ENCODE peak calls at places on chromosomes 11 and 22, in eight cellular contexts. H is astrocyte of the cerebellum, V is mammary epithelial cell, A is fibroblast of pulmonary artery, F is IMR-90, I is retinal pigment epithelial cell, Q is right lobe of liver, U is tibial nerve. K is an unnamed sample.
A peak's percentile ranks its signal among the peaks of the same experiment; 100 is the strongest.

GRCh38 chr22:20591660-20592310 is 84.4 kb downstream of the MED15 start:
- DNase-seq in H (no peak), I (no peak), U (no peak), A (no peak), Q (no peak), V (no peak), F (peak; percentile 13), K (no peak)

GRCh38 chr22:38415046-38415445 is 40.0 kb downstream of the KCNJ4 start:
- DNase-seq in F (no peak), H (no peak), A (no peak), Q (peak; percentile 28), U (no peak), I (no peak), V (no peak), K (no peak)

GRCh38 chr22:49954354-49954753 is 6.2 kb upstream of the PIM3 start:
- DNase-seq in Q (peak; percentile 89), A (no peak), H (no peak), U (no peak), I (no peak), V (no peak), F (no peak), K (no peak)

GRCh38 chr11:102223859-102224258 is 93.4 kb upstream of the BIRC3 start:
- DNase-seq in V (peak; percentile 97), F (peak; percentile 42), A (peak; percentile 58), H (no peak), U (no peak), I (peak; percentile 86), Q (no peak), K (no peak)

GRCh38 chr11:128302425-128303186 is 284.8 kb downstream of the ETS1 start:
- DNase-seq in Q (no peak), A (no peak), F (no peak), I (no peak), U (no peak), H (no peak), V (peak; percentile 51), K (no peak)

GRCh38 chr11:26696330-26696729 is 25.5 kb downstream of the SLC5A12 start:
- DNase-seq in F (no peak), H (no peak), V (no peak), U (no peak), I (no peak), A (no peak), Q (no peak), K (no peak)

GRCh38 chr22:46033256-46034200 is 56.6 kb upstream of the WNT7B start:
- DNase-seq in A (no peak), H (no peak), V (no peak), Q (no peak), U (no peak), I (no peak), F (peak; percentile 72), K (no peak)

GRCh38 chr11:129960216-129961214 is 42.1 kb downstream of the PRDM10 start:
- DNase-seq in Q (no peak), H (peak; percentile 78), F (peak; percentile 96), A (peak; percentile 78), I (peak; percentile 75), U (no peak), V (peak; percentile 84), K (no peak)

GRCh38 chr22:42934338-42934737 is 77.3 kb upstream of the ARFGAP3 start:
- DNase-seq in F (no peak), I (no peak), Q (no peak), V (no peak), U (no peak), H (no peak), A (no peak), K (no peak)

GRCh38 chr22:29205260-29205597 is 467 bp upstream of the EMID1 start:
- DNase-seq in I (no peak), A (no peak), V (no peak), F (no peak), H (no peak), U (no peak), Q (no peak), K (no peak)

GRCh38 chr11:61966673-61967176 is 709 bp downstream of the FTH1 start:
- DNase-seq in A (peak; percentile 52), I (no peak), Q (peak; percentile 56), U (no peak), V (peak; percentile 66), F (no peak), H (no peak), K (no peak)

GRCh38 chr11:71440021-71440755 is 8.0 kb downstream of the DHCR7 start:
- DNase-seq in Q (peak; percentile 15), F (no peak), I (no peak), V (no peak), A (no peak), U (no peak), H (no peak), K (no peak)

DNA sequence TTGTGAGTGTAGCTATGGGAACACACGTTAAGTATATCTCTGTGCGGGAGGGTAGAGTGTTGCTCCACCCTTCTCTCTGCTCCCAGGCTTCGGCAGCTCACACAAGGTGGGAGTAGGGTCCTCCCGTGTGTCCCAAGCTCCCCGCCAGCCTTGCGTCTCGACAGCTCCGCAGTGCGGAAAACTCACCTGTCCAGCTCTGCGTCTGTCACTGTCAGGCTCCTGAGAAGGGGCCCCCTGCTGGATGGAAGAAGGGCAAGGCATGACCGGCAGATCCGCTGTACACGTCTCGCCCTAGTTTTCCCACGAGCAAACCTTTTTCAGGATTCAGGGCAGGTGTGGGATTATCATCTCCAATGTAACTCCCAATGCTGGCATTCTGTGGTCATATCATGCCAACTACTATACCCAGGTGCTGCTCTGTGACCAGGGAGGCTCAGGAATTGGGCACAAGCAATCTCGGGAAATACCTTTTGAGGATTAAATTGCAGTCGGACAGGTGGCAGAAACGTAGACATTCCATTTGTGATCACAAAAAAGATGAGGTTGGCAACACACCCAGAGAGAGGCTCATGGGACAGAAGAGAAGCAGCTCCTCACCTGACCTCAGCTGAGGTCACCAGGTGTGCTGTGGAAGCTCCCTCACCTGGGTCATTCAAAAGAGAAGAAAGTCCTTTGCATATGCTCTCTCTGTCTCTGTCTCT is 314.0 kb upstream of the B3GAT1 start:
- DNase-seq in Q (no peak), I (no peak), A (no peak), V (no peak), F (no peak), U (no peak), H (no peak), K (no peak)
- TF ChIP-seq CTCF in Q (no peak), I (no peak), A (no peak), V (no peak), F (no peak), U (no peak), H (no peak), K (peak; percentile 26)

GRCh38 chr22:44180706-44181032 is at the start of gene PARVG:
- DNase-seq in I (no peak), F (no peak), Q (no peak), V (peak; percentile 7), U (no peak), H (no peak), A (no peak), K (no peak)
- TF ChIP-seq CTCF in I (no peak), F (no peak), Q (no peak), V (no peak), U (no peak), H (no peak), A (no peak), K (no peak)

DNA sequence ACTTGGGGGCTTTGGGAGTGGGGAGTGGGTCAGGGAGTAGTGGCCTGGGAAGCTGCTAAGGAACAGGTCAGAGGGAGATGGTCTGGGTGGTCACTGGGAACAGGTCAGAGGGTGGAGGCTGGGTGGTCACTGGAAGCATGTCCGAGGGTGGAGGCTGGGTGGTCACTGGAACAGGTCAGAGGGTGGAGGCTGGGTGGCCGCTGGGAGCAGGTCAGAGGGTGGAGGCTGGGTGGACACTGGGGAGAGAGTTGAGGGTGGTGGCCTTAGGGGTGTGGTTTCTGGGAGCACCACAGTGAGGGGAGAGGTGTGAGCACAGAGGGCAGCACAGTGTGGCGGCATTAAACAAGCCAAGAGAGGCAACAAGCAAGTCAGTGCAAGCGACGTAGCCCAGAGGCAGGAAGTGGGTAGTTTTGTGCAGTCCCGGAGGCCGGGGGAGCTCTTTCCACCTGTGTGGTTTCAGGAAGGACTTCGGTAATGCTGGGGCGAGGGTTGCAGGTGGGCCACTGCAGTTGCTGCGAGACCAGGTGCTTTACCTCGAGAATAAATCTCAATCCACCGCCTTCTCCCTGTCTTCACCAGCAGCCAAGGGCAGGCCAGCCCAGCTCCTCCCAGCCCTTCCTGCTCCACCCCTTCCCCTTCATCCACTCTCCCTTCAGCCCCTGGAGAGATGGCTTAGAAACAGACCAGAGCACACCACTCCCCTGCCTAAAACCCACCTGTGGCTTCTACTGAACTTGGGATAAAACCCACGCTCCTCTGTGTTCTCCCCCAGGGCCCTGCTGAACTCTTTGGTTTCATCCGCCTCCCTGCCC is 3.2 kb upstream of the CACNA1I start:
- DNase-seq in H (no peak), U (no peak), V (peak; percentile 62), F (no peak), I (no peak), Q (no peak), A (no peak), K (no peak)
- TF ChIP-seq CTCF in H (no peak), U (no peak), V (peak; percentile 33), F (no peak), I (no peak), Q (no peak), A (no peak), K (no peak)

GRCh38 chr11:60348116-60348515 is 21.1 kb downstream of the MS4A6E start:
- DNase-seq in F (no peak), V (no peak), A (no peak), U (no peak), I (no peak), Q (no peak), H (no peak), K (no peak)
- TF ChIP-seq CTCF in F (no peak), V (no peak), A (no peak), U (no peak), I (no peak), Q (no peak), H (no peak), K (no peak)

DNA sequence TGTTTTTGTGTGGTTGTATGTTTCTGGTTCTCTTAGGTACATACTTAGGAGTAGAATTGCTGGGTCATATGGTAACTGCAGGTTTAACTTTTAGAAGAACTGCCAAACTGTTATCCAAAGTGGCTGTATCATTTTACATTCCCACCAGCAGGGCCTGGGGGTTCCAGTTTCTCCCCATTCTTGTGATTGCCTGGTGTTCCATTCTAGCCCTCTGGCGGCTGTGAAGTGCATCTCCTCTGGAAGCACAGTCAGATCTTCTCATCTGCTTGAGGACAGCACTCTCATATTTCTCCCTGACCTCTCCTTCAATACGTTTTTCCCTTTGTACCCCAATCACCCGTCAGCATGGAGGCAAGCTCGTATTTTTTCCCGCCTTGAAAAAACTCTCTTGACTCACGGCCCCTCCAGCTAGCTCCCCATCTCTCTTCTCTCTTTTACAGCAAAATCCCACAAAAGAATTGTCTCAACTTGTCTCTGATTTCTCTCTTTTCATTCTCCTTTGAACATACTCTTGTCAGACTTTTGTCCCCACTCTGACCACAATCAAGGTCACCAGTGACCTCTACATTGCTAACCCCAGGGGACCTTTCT is 56.8 kb upstream of the THY1 start:
- DNase-seq in A (peak; percentile 52), Q (no peak), I (no peak), U (no peak), F (peak; percentile 65), H (peak; percentile 31), V (peak; percentile 45), K (no peak)
- TF ChIP-seq CTCF in A (peak; percentile 82), Q (no peak), I (peak; percentile 59), U (no peak), F (peak; percentile 92), H (peak; percentile 81), V (peak; percentile 38), K (peak; percentile 45)

K was measured in epithelial cell of proximal tubule.